ENCODE peak calls at places on chromosome 14, in four cellular contexts. One of them, this sample, is unnamed.

GRCh38 chr14:41549821-41550597 is 56.7 kb upstream of the LRFN5 start:
- DNase-seq in neural crest cell: no peak
- DNase-seq in activated CD4-positive, alpha-beta T cell treated with anti-CD3 and anti-CD28 coated beads, Interleukin-2, amount 10 ng/mL, durations not matched to agents 7 days and 5 days: no peak
- DNase-seq in COR-L47: no peak
- DNase-seq in this sample: no peak

GRCh38 chr14:61332658-61333029 is 11.3 kb downstream of the PRKCH start:
- DNase-seq in COR-L47: no peak
- DNase-seq in neural crest cell: no peak
- DNase-seq in activated CD4-positive, alpha-beta T cell treated with anti-CD3 and anti-CD28 coated beads, Interleukin-2, amount 10 ng/mL, durations not matched to agents 7 days and 5 days: no peak
- DNase-seq in this sample: no peak

GRCh38 chr14:77849711-77850110 is 49.8 kb downstream of the ADCK1 start:
- DNase-seq in neural crest cell: no peak
- DNase-seq in activated CD4-positive, alpha-beta T cell treated with anti-CD3 and anti-CD28 coated beads, Interleukin-2, amount 10 ng/mL, durations not matched to agents 7 days and 5 days: no peak
- DNase-seq in COR-L47: no peak
- DNase-seq in this sample: no peak

GRCh38 chr14:97361181-97361580 is 564.0 kb downstream of the VRK1 start:
- DNase-seq in neural crest cell: no peak
- DNase-seq in activated CD4-positive, alpha-beta T cell treated with anti-CD3 and anti-CD28 coated beads, Interleukin-2, amount 10 ng/mL, durations not matched to agents 7 days and 5 days: no peak
- DNase-seq in COR-L47: no peak
- DNase-seq in this sample: no peak

GRCh38 chr14:102055181-102055901 is 31.5 kb downstream of the HSP90AA1 start:
- DNase-seq in COR-L47: no peak
- DNase-seq in activated CD4-positive, alpha-beta T cell treated with anti-CD3 and anti-CD28 coated beads, Interleukin-2, amount 10 ng/mL, durations not matched to agents 7 days and 5 days: no peak
- DNase-seq in neural crest cell: no peak
- DNase-seq in this sample: no peak

GRCh38 chr14:52110441-52111086 is 41.7 kb upstream of the NID2 start:
- DNase-seq in neural crest cell: no peak
- DNase-seq in COR-L47: no peak
- DNase-seq in activated CD4-positive, alpha-beta T cell treated with anti-CD3 and anti-CD28 coated beads, Interleukin-2, amount 10 ng/mL, durations not matched to agents 7 days and 5 days: no peak
- DNase-seq in this sample: no peak

GRCh38 chr14:20626274-20626673 is 15.2 kb downstream of the OR6S1 start:
- DNase-seq in activated CD4-positive, alpha-beta T cell treated with anti-CD3 and anti-CD28 coated beads, Interleukin-2, amount 10 ng/mL, durations not matched to agents 7 days and 5 days: no peak
- DNase-seq in COR-L47: no peak
- DNase-seq in neural crest cell: no peak
- DNase-seq in this sample: no peak

GRCh38 chr14:52447236-52447635 is 105.1 kb downstream of the TXNDC16 start:
- DNase-seq in neural crest cell: no peak
- DNase-seq in activated CD4-positive, alpha-beta T cell treated with anti-CD3 and anti-CD28 coated beads, Interleukin-2, amount 10 ng/mL, durations not matched to agents 7 days and 5 days: no peak
- DNase-seq in COR-L47: no peak
- DNase-seq in this sample: no peak

GRCh38 chr14:50533806-50534205 is 1.4 kb upstream of the MAP4K5 start:
- DNase-seq in neural crest cell: no peak
- DNase-seq in COR-L47: no peak
- DNase-seq in activated CD4-positive, alpha-beta T cell treated with anti-CD3 and anti-CD28 coated beads, Interleukin-2, amount 10 ng/mL, durations not matched to agents 7 days and 5 days: no peak
- DNase-seq in this sample: no peak

GRCh38 chr14:69475194-69475818 is 9.2 kb upstream of the PLEKHD1 start:
- DNase-seq in COR-L47: peak
- DNase-seq in activated CD4-positive, alpha-beta T cell treated with anti-CD3 and anti-CD28 coated beads, Interleukin-2, amount 10 ng/mL, durations not matched to agents 7 days and 5 days: no peak
- DNase-seq in neural crest cell: no peak
- DNase-seq in this sample: peak

GRCh38 chr14:66539034-66539433 is 31.1 kb downstream of the GPHN start:
- DNase-seq in COR-L47: no peak
- DNase-seq in activated CD4-positive, alpha-beta T cell treated with anti-CD3 and anti-CD28 coated beads, Interleukin-2, amount 10 ng/mL, durations not matched to agents 7 days and 5 days: peak
- DNase-seq in neural crest cell: no peak
- DNase-seq in this sample: no peak

GRCh38 chr14:101564819-101565698 is 3.8 kb downstream of the DIO3 start:
- DNase-seq in neural crest cell: no peak
- DNase-seq in activated CD4-positive, alpha-beta T cell treated with anti-CD3 and anti-CD28 coated beads, Interleukin-2, amount 10 ng/mL, durations not matched to agents 7 days and 5 days: no peak
- DNase-seq in COR-L47: no peak
- DNase-seq in this sample: no peak

GRCh38 chr14:97077253-97077653 is 280.1 kb downstream of the VRK1 start:
- DNase-seq in activated CD4-positive, alpha-beta T cell treated with anti-CD3 and anti-CD28 coated beads, Interleukin-2, amount 10 ng/mL, durations not matched to agents 7 days and 5 days: no peak
- DNase-seq in neural crest cell: no peak
- DNase-seq in COR-L47: no peak
- DNase-seq in this sample: peak

GRCh38 chr14:56378046-56378445 is 201.6 kb upstream of the TMEM260 start:
- DNase-seq in neural crest cell: no peak
- DNase-seq in activated CD4-positive, alpha-beta T cell treated with anti-CD3 and anti-CD28 coated beads, Interleukin-2, amount 10 ng/mL, durations not matched to agents 7 days and 5 days: no peak
- DNase-seq in COR-L47: no peak
- DNase-seq in this sample: no peak

GRCh38 chr14:74326369-74327152 is 21.7 kb upstream of the VRTN start:
- DNase-seq in neural crest cell: peak
- DNase-seq in activated CD4-positive, alpha-beta T cell treated with anti-CD3 and anti-CD28 coated beads, Interleukin-2, amount 10 ng/mL, durations not matched to agents 7 days and 5 days: no peak
- DNase-seq in COR-L47: peak
- DNase-seq in this sample: no peak

GRCh38 chr14:89176090-89176757 is 240.8 kb downstream of the FOXN3 start:
- DNase-seq in COR-L47: no peak
- DNase-seq in activated CD4-positive, alpha-beta T cell treated with anti-CD3 and anti-CD28 coated beads, Interleukin-2, amount 10 ng/mL, durations not matched to agents 7 days and 5 days: no peak
- DNase-seq in neural crest cell: no peak
- DNase-seq in this sample: no peak

GRCh38 chr14:99289394-99290189 is 17.6 kb upstream of the BCL11B start:
- DNase-seq in neural crest cell: no peak
- DNase-seq in activated CD4-positive, alpha-beta T cell treated with anti-CD3 and anti-CD28 coated beads, Interleukin-2, amount 10 ng/mL, durations not matched to agents 7 days and 5 days: no peak
- DNase-seq in COR-L47: no peak
- DNase-seq in this sample: no peak

GRCh38 chr14:47539065-47539464 is 136.3 kb downstream of the MDGA2 start:
- DNase-seq in COR-L47: no peak
- DNase-seq in neural crest cell: no peak
- DNase-seq in activated CD4-positive, alpha-beta T cell treated with anti-CD3 and anti-CD28 coated beads, Interleukin-2, amount 10 ng/mL, durations not matched to agents 7 days and 5 days: no peak
- DNase-seq in this sample: peak